ENCODE peak calls at places on chromosome 18, in eight cellular contexts. H is ELR; U is activated CD8-positive, alpha-beta memory T cell treated with anti-CD3 and anti-CD28 coated beads, Interleukin-2, amount 10 ng/mL, durations not matched to agents 7 days and 5 days; P is posterior cingulate gyrus; I is NCI-H510A treated with DMSO at 0.1 percent for 48 hours; Q is AG10803; L is mesothelial cell of epicardium; Y is stimulated activated CD8-positive, alpha-beta memory T cell treated with anti-CD3 and anti-CD28 coated beads, Interleukin-4, amount 100 ng/mL, for 1 hour. W is an unnamed sample.
A peak's percentile ranks its signal among the peaks of the same experiment; 100 is the strongest.

GRCh38 chr18:38539373-38539772 is 973.8 kb upstream of the CELF4 start:
- DNase-seq in H (no peak), U (no peak), P (no peak), I (peak; percentile 16), Q (no peak), L (no peak), Y (no peak), W (no peak)

GRCh38 chr18:25099838-25100393 is 252.1 kb downstream of the ZNF521 start:
- DNase-seq in H (no peak), U (no peak), P (no peak), I (peak; percentile 6), Q (peak; percentile 24), L (no peak), Y (no peak), W (no peak)

GRCh38 chr18:24168496-24168895 is 29.6 kb downstream of the CABYR start:
- DNase-seq in H (no peak), U (no peak), P (no peak), I (no peak), Q (no peak), L (no peak), Y (no peak), W (no peak)

GRCh38 chr18:5868218-5868904 is 27.0 kb downstream of the TMEM200C start:
- DNase-seq in H (peak; percentile 61), U (peak; percentile 49), P (no peak), I (peak; percentile 90), Q (peak; percentile 82), L (peak; percentile 57), Y (no peak), W (no peak)

GRCh38 chr18:22200611-22201225 is 31.3 kb downstream of the GATA6 start:
- DNase-seq in H (no peak), U (no peak), P (no peak), I (no peak), Q (no peak), L (no peak), Y (no peak), W (no peak)

GRCh38 chr18:58316943-58317342 is 272.9 kb downstream of the NEDD4L start:
- DNase-seq in H (no peak), U (no peak), P (no peak), I (no peak), Q (no peak), L (no peak), Y (no peak), W (no peak)

GRCh38 chr18:32019251-32019943 is 772 bp downstream of the RNF125 start:
- DNase-seq in H (peak; percentile 45), U (peak; percentile 84), P (peak; percentile 32), I (peak; percentile 75), Q (peak; percentile 8), L (no peak), Y (no peak), W (peak; percentile 64)

GRCh38 chr18:79796016-79796415 is 1.7 kb upstream of the KCNG2 start:
- DNase-seq in H (no peak), U (no peak), P (no peak), I (no peak), Q (no peak), L (no peak), Y (no peak), W (no peak)

GRCh38 chr18:36819621-36820020 is 9.2 kb downstream of the TPGS2 start:
- DNase-seq in H (no peak), U (no peak), P (no peak), I (no peak), Q (no peak), L (no peak), Y (no peak), W (no peak)

GRCh38 chr18:55510809-55511208 is 77.2 kb downstream of the TCF4 start:
- DNase-seq in H (peak; percentile 91), U (no peak), P (no peak), I (no peak), Q (peak; percentile 82), L (no peak), Y (no peak), W (no peak)

GRCh38 chr18:30034818-30035217 is 1007.7 kb downstream of the DSC3 start:
- DNase-seq in H (no peak), U (no peak), P (no peak), I (no peak), Q (no peak), L (no peak), Y (no peak), W (no peak)

GRCh38 chr18:9017900-9018217 is 84.6 kb upstream of the NDUFV2 start:
- DNase-seq in H (peak; percentile 93), U (no peak), P (no peak), I (no peak), Q (peak; percentile 69), L (no peak), Y (no peak), W (peak; percentile 74)

GRCh38 chr18:53795061-53795460 is 429.4 kb downstream of the MBD2 start:
- DNase-seq in H (no peak), U (no peak), P (no peak), I (no peak), Q (no peak), L (no peak), Y (no peak), W (no peak)

GRCh38 chr18:44826418-44827259 is 146.0 kb downstream of the SETBP1 start:
- DNase-seq in H (peak; percentile 29), U (no peak), P (peak; percentile 14), I (peak; percentile 21), Q (peak; percentile 95), L (peak; percentile 31), Y (no peak), W (peak; percentile 15)

GRCh38 chr18:59096098-59096779 is 43.4 kb upstream of the SEC11C start:
- DNase-seq in H (no peak), U (no peak), P (no peak), I (peak; percentile 100), Q (no peak), L (no peak), Y (no peak), W (no peak)

GRCh38 chr18:13364721-13365205 is 146.2 kb downstream of the LDLRAD4 start:
- DNase-seq in H (no peak), U (no peak), P (no peak), I (no peak), Q (no peak), L (no peak), Y (no peak), W (no peak)

GRCh38 chr18:7117390-7118355 is at the start of gene LAMA1:
- DNase-seq in H (peak; percentile 1), U (no peak), P (no peak), I (peak; percentile 20), Q (no peak), L (peak; percentile 38), Y (no peak), W (no peak)

GRCh38 chr18:54647176-54647575 is 56.1 kb downstream of the DYNAP start:
- DNase-seq in H (peak; percentile 43), U (no peak), P (no peak), I (peak; percentile 50), Q (no peak), L (no peak), Y (no peak), W (no peak)

GRCh38 chr18:71168576-71169145 is 879.8 kb downstream of the SOCS6 start:
- DNase-seq in H (no peak), U (no peak), P (no peak), I (no peak), Q (no peak), L (no peak), Y (no peak), W (no peak)

GRCh38 chr18:79393626-79394401 is 1.9 kb upstream of the NFATC1 start:
- DNase-seq in H (peak; percentile 72), U (no peak), P (no peak), I (no peak), Q (peak; percentile 88), L (peak; percentile 87), Y (no peak), W (peak; percentile 63)

GRCh38 chr18:28718696-28719095 is 541.8 kb upstream of the CDH2 start:
- DNase-seq in H (no peak), U (no peak), P (no peak), I (no peak), Q (no peak), L (no peak), Y (no peak), W (no peak)

GRCh38 chr18:45324489-45325111 is 290.7 kb upstream of the SLC14A2 start:
- DNase-seq in H (no peak), U (no peak), P (no peak), I (no peak), Q (peak; percentile 97), L (no peak), Y (no peak), W (peak; percentile 83)

GRCh38 chr18:32439802-32440201 is 30.9 kb downstream of the GAREM1 start:
- DNase-seq in H (no peak), U (no peak), P (no peak), I (no peak), Q (no peak), L (no peak), Y (no peak), W (no peak)

GRCh38 chr18:75455249-75456183 is 28.0 kb upstream of the SMIM21 start:
- DNase-seq in H (peak; percentile 18), U (no peak), P (no peak), I (peak; percentile 50), Q (peak; percentile 18), L (peak; percentile 37), Y (no peak), W (no peak)

GRCh38 chr18:68874361-68874760 is 76.5 kb downstream of the CCDC102B start:
- DNase-seq in H (no peak), U (no peak), P (no peak), I (no peak), Q (peak; percentile 1), L (no peak), Y (no peak), W (no peak)

GRCh38 chr18:67771271-67771670 is 254.8 kb upstream of the DSEL start:
- DNase-seq in H (peak; percentile 93), U (no peak), P (no peak), I (no peak), Q (peak; percentile 50), L (no peak), Y (no peak), W (no peak)

GRCh38 chr18:68574311-68574710 is 140.6 kb downstream of the TMX3 start:
- DNase-seq in H (no peak), U (no peak), P (no peak), I (no peak), Q (no peak), L (no peak), Y (no peak), W (no peak)

GRCh38 chr18:3748081-3748480 is 298.1 kb downstream of the TGIF1 start:
- DNase-seq in H (no peak), U (no peak), P (no peak), I (no peak), Q (no peak), L (no peak), Y (no peak), W (no peak)

GRCh38 chr18:32618501-32618985 is 147.9 kb upstream of the GAREM1 start:
- DNase-seq in H (no peak), U (no peak), P (no peak), I (no peak), Q (no peak), L (no peak), Y (no peak), W (no peak)

GRCh38 chr18:6150481-6150880 is 255.2 kb upstream of the TMEM200C start:
- DNase-seq in H (no peak), U (no peak), P (no peak), I (no peak), Q (no peak), L (no peak), Y (no peak), W (no peak)

GRCh38 chr18:3329471-3329870 is 67.5 kb downstream of the MYL12B start:
- DNase-seq in H (peak; percentile 58), U (no peak), P (no peak), I (no peak), Q (no peak), L (no peak), Y (no peak), W (no peak)

GRCh38 chr18:24809173-24809955 is 348.9 kb downstream of the HRH4 start:
- DNase-seq in H (no peak), U (no peak), P (no peak), I (no peak), Q (no peak), L (no peak), Y (no peak), W (no peak)

GRCh38 chr18:8507361-8507760 is 101.9 kb upstream of the RAB12 start:
- DNase-seq in H (peak; percentile 46), U (no peak), P (no peak), I (no peak), Q (no peak), L (no peak), Y (no peak), W (no peak)

GRCh38 chr18:47944972-47945843 is 14.7 kb upstream of the SMAD2 start:
- DNase-seq in H (peak; percentile 94), U (no peak), P (no peak), I (no peak), Q (no peak), L (no peak), Y (no peak), W (no peak)

W was measured in ascending aorta.